ENCODE peak calls at places on chromosome 20, in eight cellular contexts. C is CD4-positive, CD25-positive, alpha-beta regulatory T cell; J is fibroblast of lung; F is heart right ventricle; G is right cardiac atrium; U is esophagus muscularis mucosa; O is Panc1; Q is lower lobe of right lung. K is an unnamed sample.

GRCh38 chr20:24989162-24989561 is 3.4 kb downstream of the APMAP start:
- DNase-seq in C (no peak), J (no peak), F (no peak), G (no peak), U (no peak), O (no peak), Q (no peak), K (no peak)

GRCh38 chr20:53829086-53829703 is 235.6 kb upstream of the ZNF217 start:
- DNase-seq in C (no peak), J (peak; percentile 97), F (no peak), G (no peak), U (no peak), O (peak; percentile 93), Q (no peak), K (peak; percentile 46)

GRCh38 chr20:33443006-33443511 is 504 bp downstream of the SNTA1 start:
- DNase-seq in C (no peak), J (no peak), F (peak; percentile 58), G (peak; percentile 40), U (no peak), O (no peak), Q (no peak), K (no peak)

GRCh38 chr20:25009218-25010145 is 16.9 kb upstream of the APMAP start:
- DNase-seq in C (no peak), J (peak; percentile 57), F (no peak), G (no peak), U (no peak), O (no peak), Q (no peak), K (no peak)

GRCh38 chr20:34922654-34923381 is 32.8 kb downstream of the GSS start:
- DNase-seq in C (no peak), J (peak; percentile 85), F (no peak), G (no peak), U (no peak), O (peak; percentile 45), Q (no peak), K (peak; percentile 42)

GRCh38 chr20:52801628-52802006 is 170.5 kb upstream of the TSHZ2 start:
- DNase-seq in C (no peak), J (no peak), F (no peak), G (peak; percentile 34), U (no peak), O (no peak), Q (no peak), K (peak; percentile 32)

GRCh38 chr20:32007787-32008616 is 2.2 kb upstream of the CCM2L start:
- DNase-seq in C (no peak), J (no peak), F (peak; percentile 58), G (peak; percentile 77), U (no peak), O (no peak), Q (peak; percentile 53), K (no peak)

GRCh38 chr20:23270427-23270911 is 80.1 kb upstream of the NXT1 start:
- DNase-seq in C (no peak), J (peak; percentile 89), F (no peak), G (no peak), U (no peak), O (no peak), Q (no peak), K (no peak)

GRCh38 chr20:45848421-45848820 is 8.8 kb downstream of the ACOT8 start:
- DNase-seq in C (no peak), J (no peak), F (no peak), G (no peak), U (no peak), O (no peak), Q (no peak), K (no peak)

GRCh38 chr20:44800398-44801046 is 9.8 kb downstream of the RIMS4 start:
- DNase-seq in C (no peak), J (no peak), F (no peak), G (no peak), U (no peak), O (no peak), Q (no peak), K (no peak)

GRCh38 chr20:42026599-42026998 is 408.4 kb upstream of the CHD6 start:
- DNase-seq in C (no peak), J (no peak), F (no peak), G (no peak), U (no peak), O (no peak), Q (no peak), K (no peak)

GRCh38 chr20:53503517-53503919 is 90.1 kb downstream of the ZNF217 start:
- DNase-seq in C (no peak), J (no peak), F (no peak), G (no peak), U (no peak), O (no peak), Q (no peak), K (no peak)

GRCh38 chr20:62910777-62911497 is 15.4 kb downstream of the DIDO1 start:
- DNase-seq in C (no peak), J (no peak), F (no peak), G (no peak), U (no peak), O (no peak), Q (peak; percentile 23), K (no peak)
- H3K4me1 ChIP-seq in C (peaks cover 21% of the 10 kb centered on the region), J (peaks cover 6% of the 10 kb centered on the region), F (peaks cover 48% of the 10 kb centered on the region), G (peaks cover 9% of the 10 kb centered on the region), U (peaks cover 63% of the 10 kb centered on the region), O (peaks cover 28% of the 10 kb centered on the region), Q (peaks cover 32% of the 10 kb centered on the region), K (no peaks in the 10 kb centered on the region)

GRCh38 chr20:47727909-47728361 is 57.3 kb downstream of the SULF2 start:
- DNase-seq in C (no peak), J (no peak), F (no peak), G (no peak), U (no peak), O (no peak), Q (no peak), K (no peak)
- H3K4me3 ChIP-seq in C (peak overlapping the region; percentile 64), J (no peak overlapping the region), F (no peak overlapping the region), G (no peak overlapping the region), U (no peak overlapping the region), O (no peak overlapping the region), Q (no peak overlapping the region), K (no peak overlapping the region)

DNA sequence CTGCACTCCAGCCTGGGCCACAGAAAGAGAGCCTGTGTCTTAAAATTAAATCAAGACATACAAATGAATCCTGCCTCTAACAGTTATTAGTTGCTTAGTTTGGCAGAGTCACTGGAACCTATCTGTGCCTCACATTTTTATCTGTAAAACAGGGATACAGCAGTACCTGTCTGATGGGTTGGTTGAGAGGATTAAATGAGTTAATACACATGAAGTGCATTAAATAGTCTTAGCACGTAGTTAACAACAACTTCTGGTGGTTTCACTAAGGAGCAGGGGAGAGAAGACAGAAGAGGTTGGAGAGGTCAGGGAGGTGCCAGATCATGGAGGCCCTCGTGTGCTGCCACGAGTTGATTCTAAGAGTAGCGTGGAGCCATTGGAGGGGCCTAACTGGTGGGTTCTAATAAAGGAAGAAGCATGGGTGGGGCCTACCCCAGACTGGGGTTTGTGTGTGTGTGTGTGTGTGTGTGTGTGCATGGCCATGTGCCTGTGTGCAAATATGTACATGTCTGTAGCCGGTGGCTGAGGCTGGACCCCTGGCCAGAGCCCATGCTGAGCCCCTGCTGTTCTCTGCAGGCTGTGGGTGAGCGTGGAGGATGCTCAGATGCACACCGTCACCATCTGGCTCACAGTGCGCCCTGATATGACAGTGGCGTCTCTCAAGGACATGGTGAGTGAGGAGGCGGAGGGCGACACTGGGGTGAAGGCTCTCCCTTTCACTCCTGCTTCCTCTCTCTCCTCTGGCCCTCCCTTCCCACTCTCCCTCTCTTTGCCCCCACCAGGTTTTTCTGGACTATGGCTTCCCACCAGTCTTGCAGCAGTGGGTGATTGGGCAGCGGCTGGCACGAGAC is 9.1 kb downstream of the RBCK1 start:
- DNase-seq in C (no peak), J (no peak), F (no peak), G (no peak), U (no peak), O (no peak), Q (no peak), K (no peak)
- H3K27ac ChIP-seq in C (no peak overlapping the region), J (no peak overlapping the region), F (no peak overlapping the region), G (no peak overlapping the region), U (no peak overlapping the region), O (no peak overlapping the region), Q (no peak overlapping the region), K (no peak overlapping the region)

GRCh38 chr20:51531712-51532456 is 10.6 kb downstream of the NFATC2 start:
- DNase-seq in C (no peak), J (no peak), F (no peak), G (no peak), U (no peak), O (no peak), Q (no peak), K (no peak)

GRCh38 chr20:51534764-51535386 is 7.6 kb downstream of the NFATC2 start:
- DNase-seq in C (no peak), J (no peak), F (no peak), G (no peak), U (no peak), O (no peak), Q (no peak), K (no peak)

GRCh38 chr20:51532577-51533191 is 9.8 kb downstream of the NFATC2 start:
- DNase-seq in C (no peak), J (peak; percentile 72), F (peak; percentile 51), G (peak; percentile 64), U (no peak), O (no peak), Q (peak; percentile 51), K (no peak)

GRCh38 chr20:51531141-51531710 is 11.3 kb downstream of the NFATC2 start:
- DNase-seq in C (peak; percentile 28), J (peak; percentile 53), F (no peak), G (no peak), U (no peak), O (no peak), Q (no peak), K (no peak)

DNA sequence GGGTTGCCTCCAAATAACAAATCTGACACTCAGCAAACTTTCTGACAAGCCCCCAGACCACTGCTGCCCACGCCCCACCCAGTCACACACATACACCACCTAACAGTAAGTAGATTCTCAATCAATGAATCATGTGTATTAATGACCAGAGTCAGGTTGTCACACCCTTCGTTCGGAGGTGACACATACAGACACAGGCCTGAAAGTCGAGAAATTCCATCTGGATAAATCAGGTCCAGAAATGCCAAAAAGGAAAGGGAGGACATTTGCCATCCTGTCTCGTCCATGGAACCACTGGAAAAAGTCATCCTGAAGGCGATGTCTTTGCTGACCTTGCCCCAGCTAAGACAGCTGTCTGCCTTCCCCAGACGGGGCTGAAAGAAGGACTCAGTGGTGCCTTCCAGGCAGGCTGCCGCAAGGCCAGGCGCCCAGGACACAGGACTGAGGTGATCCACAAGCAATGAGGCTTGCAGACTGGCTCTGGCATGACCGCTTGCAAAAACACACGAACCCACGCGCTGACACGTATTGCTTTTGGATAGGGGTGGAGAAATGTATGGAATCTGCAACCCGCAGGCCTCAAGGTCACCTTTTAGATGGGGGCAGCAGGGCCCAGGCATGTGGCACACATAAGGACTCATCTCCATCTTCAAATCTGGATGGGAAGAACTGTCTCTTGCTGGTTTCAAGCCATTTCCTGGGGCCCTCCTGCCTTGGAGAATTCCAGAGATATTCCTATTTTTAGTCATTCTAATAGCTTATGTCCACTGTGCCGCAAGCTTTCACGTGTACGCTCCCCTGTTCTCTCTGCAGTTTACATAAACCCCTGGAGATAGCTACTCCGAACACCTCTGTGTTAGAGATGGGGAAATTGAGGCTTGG is 9.0 kb downstream of the NFATC2 start:
- DNase-seq in C (no peak), J (peak; percentile 74), F (no peak), G (no peak), U (no peak), O (peak; percentile 22), Q (no peak), K (peak; percentile 71)
- H3K4me1 ChIP-seq in C (peaks cover 73% of the 10 kb centered on the region), J (peaks cover 15% of the 10 kb centered on the region), F (peaks cover 46% of the 10 kb centered on the region), G (peaks cover 13% of the 10 kb centered on the region), U (peaks cover 60% of the 10 kb centered on the region), O (peaks cover 29% of the 10 kb centered on the region), Q (peaks cover 19% of the 10 kb centered on the region), K (peaks cover 10% of the 10 kb centered on the region)

GRCh38 chr20:37295595-37295994 is 6.1 kb downstream of the MANBAL start:
- DNase-seq in C (no peak), J (peak; percentile 49), F (no peak), G (no peak), U (no peak), O (no peak), Q (no peak), K (peak; percentile 54)
- H3K4me3 ChIP-seq in C (no peak overlapping the region), J (no peak overlapping the region), F (no peak overlapping the region), G (no peak overlapping the region), U (no peak overlapping the region), O (no peak overlapping the region), Q (no peak overlapping the region), K (no peak overlapping the region)

K was measured in small intestine.